ENCODE peak calls at places on chromosome 6, in four cellular contexts. One of them, this sample, is unnamed.
A peak's percentile ranks its signal among the peaks of the same experiment; 100 is the strongest.

GRCh38 chr6:80454661-80455365 is 348.3 kb downstream of the BCKDHB start:
- DNase-seq in IMR-90: peak; percentile 38
- DNase-seq in fibroblast of lung: peak; percentile 18
- DNase-seq in PC-9: no peak
- DNase-seq in this sample: peak; percentile 53

GRCh38 chr6:4640139-4640538 is 136.1 kb upstream of the CDYL start:
- DNase-seq in PC-9: peak; percentile 41
- DNase-seq in IMR-90: peak; percentile 89
- DNase-seq in fibroblast of lung: peak; percentile 45
- DNase-seq in this sample: peak; percentile 26

GRCh38 chr6:165987483-165988305 is 180.0 kb downstream of the TBXT start:
- DNase-seq in fibroblast of lung: peak; percentile 91
- DNase-seq in IMR-90: peak; percentile 98
- DNase-seq in PC-9: no peak
- DNase-seq in this sample: peak; percentile 96

GRCh38 chr6:155706341-155706740 is 250.7 kb upstream of the NOX3 start:
- DNase-seq in PC-9: no peak
- DNase-seq in fibroblast of lung: no peak
- DNase-seq in IMR-90: no peak
- DNase-seq in this sample: no peak

GRCh38 chr6:28664870-28665396 is 139.3 kb downstream of the GPX5 start:
- DNase-seq in PC-9: no peak
- DNase-seq in IMR-90: no peak
- DNase-seq in fibroblast of lung: no peak
- DNase-seq in this sample: no peak

GRCh38 chr6:163943647-163944395 is 529.3 kb downstream of the QKI start:
- DNase-seq in fibroblast of lung: peak; percentile 48
- DNase-seq in PC-9: no peak
- DNase-seq in IMR-90: peak; percentile 35
- DNase-seq in this sample: no peak

GRCh38 chr6:5085638-5086293 is 625 bp downstream of the PPP1R3G start:
- DNase-seq in fibroblast of lung: peak; percentile 38
- DNase-seq in PC-9: no peak
- DNase-seq in IMR-90: peak; percentile 30
- DNase-seq in this sample: peak; percentile 83

GRCh38 chr6:26445934-26446667 is 5.8 kb downstream of the BTN3A3 start:
- DNase-seq in IMR-90: no peak
- DNase-seq in fibroblast of lung: no peak
- DNase-seq in PC-9: no peak
- DNase-seq in this sample: no peak

GRCh38 chr6:79984261-79984660 is 20.2 kb upstream of the TTK start:
- DNase-seq in PC-9: no peak
- DNase-seq in fibroblast of lung: no peak
- DNase-seq in IMR-90: no peak
- DNase-seq in this sample: no peak

GRCh38 chr6:123022980-123023379 is 26.9 kb downstream of the CLVS2 start:
- DNase-seq in fibroblast of lung: no peak
- DNase-seq in PC-9: no peak
- DNase-seq in IMR-90: no peak
- DNase-seq in this sample: no peak

GRCh38 chr6:16343593-16343992 is 105.2 kb downstream of the GMPR start:
- DNase-seq in PC-9: no peak
- DNase-seq in fibroblast of lung: no peak
- DNase-seq in IMR-90: no peak
- DNase-seq in this sample: no peak

GRCh38 chr6:160810238-160810637 is 108.2 kb downstream of the PLG start:
- DNase-seq in PC-9: peak; percentile 83
- DNase-seq in fibroblast of lung: no peak
- DNase-seq in IMR-90: no peak
- DNase-seq in this sample: no peak

GRCh38 chr6:140073456-140073855 is 699.0 kb upstream of the CITED2 start:
- DNase-seq in IMR-90: peak; percentile 80
- DNase-seq in fibroblast of lung: peak; percentile 91
- DNase-seq in PC-9: no peak
- DNase-seq in this sample: no peak

GRCh38 chr6:131755597-131755996 is 44.8 kb upstream of the CTAGE9 start:
- DNase-seq in PC-9: no peak
- DNase-seq in fibroblast of lung: peak; percentile 87
- DNase-seq in IMR-90: peak; percentile 98
- DNase-seq in this sample: peak; percentile 55

GRCh38 chr6:46816626-46817025 is 23.4 kb downstream of the MEP1A start:
- DNase-seq in fibroblast of lung: no peak
- DNase-seq in IMR-90: no peak
- DNase-seq in PC-9: no peak
- DNase-seq in this sample: no peak

GRCh38 chr6:166005846-166006592 is 161.6 kb downstream of the TBXT start:
- DNase-seq in PC-9: no peak
- DNase-seq in IMR-90: peak; percentile 94
- DNase-seq in fibroblast of lung: peak; percentile 93
- DNase-seq in this sample: peak; percentile 94

GRCh38 chr6:104585646-104586045 is 274.1 kb downstream of the HACE1 start:
- DNase-seq in fibroblast of lung: no peak
- DNase-seq in IMR-90: no peak
- DNase-seq in PC-9: no peak
- DNase-seq in this sample: no peak

GRCh38 chr6:165092881-165093595 is 216.4 kb downstream of the C6orf118 start:
- DNase-seq in IMR-90: no peak
- DNase-seq in fibroblast of lung: no peak
- DNase-seq in PC-9: no peak
- DNase-seq in this sample: no peak

GRCh38 chr6:87755697-87756671 is 54.0 kb upstream of the AKIRIN2 start:
- DNase-seq in fibroblast of lung: peak; percentile 3
- DNase-seq in PC-9: no peak
- DNase-seq in IMR-90: peak; percentile 17
- DNase-seq in this sample: peak; percentile 90

GRCh38 chr6:112511441-112511840 is 164.3 kb downstream of the RFPL4B start:
- DNase-seq in IMR-90: peak; percentile 4
- DNase-seq in PC-9: peak; percentile 53
- DNase-seq in fibroblast of lung: no peak
- DNase-seq in this sample: no peak

GRCh38 chr6:155850408-155850841 is 394.8 kb upstream of the NOX3 start:
- DNase-seq in PC-9: no peak
- DNase-seq in fibroblast of lung: peak; percentile 44
- DNase-seq in IMR-90: peak; percentile 58
- DNase-seq in this sample: no peak

GRCh38 chr6:39330057-39330456 is 7.6 kb upstream of the KCNK16 start:
- DNase-seq in IMR-90: no peak
- DNase-seq in fibroblast of lung: no peak
- DNase-seq in PC-9: no peak
- DNase-seq in this sample: no peak

GRCh38 chr6:149473080-149474052 is 11.4 kb downstream of the ZC3H12D start:
- DNase-seq in fibroblast of lung: no peak
- DNase-seq in IMR-90: no peak
- DNase-seq in PC-9: peak; percentile 39
- DNase-seq in this sample: peak; percentile 29

GRCh38 chr6:80254716-80255115 is 148.2 kb downstream of the BCKDHB start:
- DNase-seq in fibroblast of lung: no peak
- DNase-seq in IMR-90: no peak
- DNase-seq in PC-9: no peak
- DNase-seq in this sample: no peak

GRCh38 chr6:167881327-167881726 is 54.6 kb downstream of the AFDN start:
- DNase-seq in IMR-90: no peak
- DNase-seq in fibroblast of lung: no peak
- DNase-seq in PC-9: no peak
- DNase-seq in this sample: no peak

GRCh38 chr6:132734694-132735236 is 20.9 kb upstream of the VNN1 start:
- DNase-seq in fibroblast of lung: peak; percentile 98
- DNase-seq in PC-9: peak; percentile 73
- DNase-seq in IMR-90: peak; percentile 83
- DNase-seq in this sample: peak; percentile 37

GRCh38 chr6:69865126-69865525 is 1.2 kb upstream of the COL19A1 start:
- DNase-seq in PC-9: no peak
- DNase-seq in IMR-90: peak; percentile 39
- DNase-seq in fibroblast of lung: peak; percentile 72
- DNase-seq in this sample: peak; percentile 76

GRCh38 chr6:1286972-1287600 is 24.8 kb upstream of the FOXQ1 start:
- DNase-seq in fibroblast of lung: peak; percentile 93
- DNase-seq in PC-9: peak; percentile 99
- DNase-seq in IMR-90: peak; percentile 87
- DNase-seq in this sample: peak; percentile 60

GRCh38 chr6:35497571-35498406 is 910 bp upstream of the TEAD3 start:
- DNase-seq in IMR-90: peak; percentile 75
- DNase-seq in PC-9: no peak
- DNase-seq in fibroblast of lung: peak; percentile 92
- DNase-seq in this sample: peak; percentile 95

GRCh38 chr6:133837801-133838349 is 51.0 kb upstream of the TCF21 start:
- DNase-seq in fibroblast of lung: no peak
- DNase-seq in IMR-90: no peak
- DNase-seq in PC-9: peak; percentile 55
- DNase-seq in this sample: peak; percentile 86

GRCh38 chr6:41470341-41471063 is 75.7 kb upstream of the FOXP4 start:
- DNase-seq in fibroblast of lung: no peak
- DNase-seq in IMR-90: no peak
- DNase-seq in PC-9: no peak
- DNase-seq in this sample: peak; percentile 95

GRCh38 chr6:101393291-101394251 is at the start of gene GRIK2:
- DNase-seq in IMR-90: peak; percentile 47
- DNase-seq in fibroblast of lung: no peak
- DNase-seq in PC-9: no peak
- DNase-seq in this sample: peak; percentile 91

GRCh38 chr6:44037847-44038542 is 89.3 kb downstream of the MRPL14 start:
- DNase-seq in IMR-90: no peak
- DNase-seq in fibroblast of lung: no peak
- DNase-seq in PC-9: no peak
- DNase-seq in this sample: peak; percentile 13

GRCh38 chr6:155177369-155177961 is 86.3 kb upstream of the CLDN20 start:
- DNase-seq in IMR-90: peak; percentile 76
- DNase-seq in fibroblast of lung: peak; percentile 85
- DNase-seq in PC-9: peak; percentile 62
- DNase-seq in this sample: peak; percentile 61

GRCh38 chr6:38034269-38034914 is 214.9 kb downstream of the ZFAND3 start:
- DNase-seq in IMR-90: peak; percentile 79
- DNase-seq in fibroblast of lung: peak; percentile 83
- DNase-seq in PC-9: no peak
- DNase-seq in this sample: no peak

GRCh38 chr6:28940294-28940858 is 16.6 kb upstream of the TRIM27 start:
- DNase-seq in fibroblast of lung: no peak
- DNase-seq in IMR-90: no peak
- DNase-seq in PC-9: peak; percentile 60
- DNase-seq in this sample: peak; percentile 66

GRCh38 chr6:109687271-109687721 is 3.7 kb downstream of the AK9 start:
- DNase-seq in IMR-90: peak; percentile 96
- DNase-seq in PC-9: peak; percentile 70
- DNase-seq in fibroblast of lung: peak; percentile 92
- DNase-seq in this sample: peak; percentile 87

GRCh38 chr6:102344769-102345168 is 951.3 kb downstream of the GRIK2 start:
- DNase-seq in IMR-90: no peak
- DNase-seq in fibroblast of lung: no peak
- DNase-seq in PC-9: no peak
- DNase-seq in this sample: no peak

GRCh38 chr6:9620263-9620662 is 794.6 kb downstream of the TFAP2A start:
- DNase-seq in IMR-90: peak; percentile 38
- DNase-seq in PC-9: no peak
- DNase-seq in fibroblast of lung: no peak
- DNase-seq in this sample: no peak

GRCh38 chr6:108168026-108168463 is 2.2 kb downstream of the NR2E1 start:
- DNase-seq in fibroblast of lung: no peak
- DNase-seq in IMR-90: no peak
- DNase-seq in PC-9: no peak
- DNase-seq in this sample: peak; percentile 85
- H3K27me3 ChIP-seq in fibroblast of lung: peaks cover 92% of the 10 kb centered on the region
- H3K27me3 ChIP-seq in IMR-90: peaks cover 98% of the 10 kb centered on the region
- H3K27me3 ChIP-seq in PC-9: no peaks in the 10 kb centered on the region
- H3K27me3 ChIP-seq in this sample: peaks cover 100% of the 10 kb centered on the region

GRCh38 chr6:45608252-45608911 is 230.6 kb upstream of the SUPT3H start:
- DNase-seq in PC-9: peak; percentile 97
- DNase-seq in IMR-90: peak; percentile 15
- DNase-seq in fibroblast of lung: no peak
- DNase-seq in this sample: peak; percentile 61
- H3K27ac ChIP-seq in PC-9: peak overlapping the region; percentile 95
- H3K27ac ChIP-seq in IMR-90: no peak overlapping the region
- H3K27ac ChIP-seq in fibroblast of lung: peak overlapping the region; percentile 6
- H3K27ac ChIP-seq in this sample: peak overlapping the region; percentile 4

GRCh38 chr6:159456349-159456748 is 236.7 kb downstream of the SOD2 start:
- DNase-seq in IMR-90: no peak
- DNase-seq in PC-9: no peak
- DNase-seq in fibroblast of lung: no peak
- DNase-seq in this sample: no peak
- H3K4me2 ChIP-seq in IMR-90: no peak overlapping the region
- H3K4me2 ChIP-seq in PC-9: no peak overlapping the region
- H3K4me2 ChIP-seq in fibroblast of lung: no peak overlapping the region
- H3K4me2 ChIP-seq in this sample: no peak overlapping the region

DNA sequence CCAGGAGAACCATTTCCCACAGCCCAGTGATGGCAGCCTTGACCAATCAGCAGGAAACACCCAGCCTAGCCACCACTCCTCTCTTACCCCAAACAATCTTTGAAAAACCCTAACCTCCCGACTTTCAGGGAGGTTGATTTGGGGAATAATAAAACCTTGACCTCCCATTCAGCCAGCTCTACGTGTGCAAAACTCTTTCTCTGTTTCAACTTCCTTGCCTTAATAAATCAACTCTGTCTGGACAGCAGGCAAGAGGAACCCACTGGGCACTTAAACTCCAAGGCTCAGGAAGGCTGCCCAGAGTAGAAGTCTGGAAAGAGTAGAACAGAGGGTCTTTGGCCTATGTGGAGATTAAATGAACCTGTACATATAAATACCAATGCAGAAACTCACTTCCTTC is 35.0 kb downstream of the SERPINB1 start:
- DNase-seq in PC-9: no peak
- DNase-seq in IMR-90: no peak
- DNase-seq in fibroblast of lung: no peak
- DNase-seq in this sample: no peak
- H3K27me3 ChIP-seq in PC-9: no peaks in the 10 kb centered on the region
- H3K27me3 ChIP-seq in IMR-90: no peaks in the 10 kb centered on the region
- H3K27me3 ChIP-seq in fibroblast of lung: no peaks in the 10 kb centered on the region
- H3K27me3 ChIP-seq in this sample: no peaks in the 10 kb centered on the region

DNA sequence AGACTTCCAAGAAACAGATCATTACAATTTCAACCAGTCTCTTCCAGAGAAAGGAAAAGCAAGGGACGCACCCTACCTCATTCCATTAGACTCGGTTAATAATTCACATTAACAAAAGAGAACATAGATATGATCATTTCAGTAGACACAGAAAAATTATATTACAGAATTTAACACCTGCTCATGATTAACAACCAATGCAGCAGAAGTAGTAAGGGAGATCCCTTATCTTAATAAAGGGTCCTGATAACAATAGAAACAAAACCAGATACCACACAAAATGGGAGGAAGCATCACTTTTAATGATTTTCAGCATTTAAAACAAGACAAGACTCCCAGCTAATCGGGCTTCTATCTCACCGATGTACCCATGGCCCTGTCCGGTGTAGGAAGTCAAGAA is 215.0 kb downstream of the TBC1D7 start:
- DNase-seq in fibroblast of lung: no peak
- DNase-seq in IMR-90: no peak
- DNase-seq in PC-9: no peak
- DNase-seq in this sample: no peak
- H3K27ac ChIP-seq in fibroblast of lung: no peak overlapping the region
- H3K27ac ChIP-seq in IMR-90: no peak overlapping the region
- H3K27ac ChIP-seq in PC-9: no peak overlapping the region
- H3K27ac ChIP-seq in this sample: no peak overlapping the region

GRCh38 chr6:100103936-100104335 is 109.9 kb upstream of the MCHR2 start:
- DNase-seq in fibroblast of lung: no peak
- DNase-seq in IMR-90: peak; percentile 15
- DNase-seq in PC-9: no peak
- DNase-seq in this sample: no peak
- H3K4me2 ChIP-seq in fibroblast of lung: no peak overlapping the region
- H3K4me2 ChIP-seq in IMR-90: peak overlapping the region; percentile 28
- H3K4me2 ChIP-seq in PC-9: no peak overlapping the region
- H3K4me2 ChIP-seq in this sample: no peak overlapping the region